ENCODE peak calls at places on chromosomes 2 and 18, in nine cellular contexts. A is activated naive CD8-positive, alpha-beta T cell treated with anti-CD3 and anti-CD28 coated beads, Interleukin-2, amount 50 U/mL, for 16 hours; H is omental fat pad; M is heart right ventricle; R is stimulated activated CD8-positive, alpha-beta memory T cell treated with anti-CD3 and anti-CD28 coated beads, Interleukin-12 subunit alpha, Interleukin-12 subunit beta, amount 100 ng/mL, for 1 hour; I is NCI-H1694; J is CD8-positive, alpha-beta memory T cell; Z is GM10248; U is M059J. G is an unnamed sample.

GRCh38 chr2:147989809-147990403 is 30.6 kb downstream of the ORC4 start:
- DNase-seq in Z (peak; percentile 62), A (no peak), U (peak; percentile 42), I (peak; percentile 32), H (no peak), R (no peak), J (peak; percentile 38), M (no peak), G (no peak)

GRCh38 chr18:61898576-61899205 is 5.9 kb upstream of the RNF152 start:
- DNase-seq in J (no peak), U (peak; percentile 26), I (no peak), H (no peak), A (no peak), M (no peak), Z (no peak), R (no peak), G (no peak)

GRCh38 chr2:102508863-102509262 is 35.8 kb downstream of the SLC9A4 start:
- DNase-seq in Z (no peak), M (no peak), I (no peak), U (no peak), R (no peak), J (no peak), A (no peak), H (no peak), G (no peak)

GRCh38 chr2:159592446-159592845 is 23.9 kb downstream of the BAZ2B start:
- DNase-seq in A (no peak), J (no peak), R (no peak), Z (no peak), H (no peak), I (no peak), U (no peak), M (no peak), G (no peak)

GRCh38 chr18:58015045-58015444 is 29.0 kb upstream of the NEDD4L start:
- DNase-seq in A (no peak), I (no peak), M (no peak), J (no peak), U (no peak), R (no peak), Z (peak; percentile 66), H (no peak), G (no peak)

GRCh38 chr2:168790226-168790902 is 12.1 kb upstream of the NOSTRIN start:
- DNase-seq in U (no peak), A (no peak), J (no peak), R (no peak), H (no peak), Z (no peak), I (no peak), M (no peak), G (no peak)

GRCh38 chr2:217162533-217162932 is 302.7 kb upstream of the TNP1 start:
- DNase-seq in M (peak; percentile 28), J (peak; percentile 6), I (no peak), R (no peak), A (no peak), U (peak; percentile 95), Z (no peak), H (no peak), G (no peak)

GRCh38 chr2:45610281-45611019 is 617 bp downstream of the SRBD1 start:
- DNase-seq in U (peak; percentile 83), R (peak; percentile 11), H (no peak), I (peak; percentile 80), A (no peak), J (no peak), M (peak; percentile 52), Z (peak; percentile 25), G (peak; percentile 54)

GRCh38 chr2:191276792-191277465 is 31.7 kb downstream of the MYO1B start:
- DNase-seq in J (no peak), I (no peak), A (no peak), U (no peak), Z (no peak), H (no peak), M (no peak), R (no peak), G (no peak)

GRCh38 chr2:164538250-164538866 is 82.9 kb downstream of the GRB14 start:
- DNase-seq in I (peak; percentile 38), Z (peak; percentile 27), J (no peak), U (peak; percentile 46), R (no peak), H (no peak), M (no peak), A (no peak), G (no peak)

GRCh38 chr2:109555346-109555900 is 58.3 kb downstream of the SEPTIN10 start:
- DNase-seq in H (no peak), A (no peak), I (no peak), M (no peak), J (no peak), Z (no peak), R (no peak), U (no peak), G (no peak)

GRCh38 chr2:9736008-9736407 is 105.2 kb upstream of the YWHAQ start:
- DNase-seq in U (no peak), H (no peak), A (no peak), I (no peak), Z (no peak), R (no peak), M (no peak), J (peak; percentile 11), G (no peak)

GRCh38 chr2:134127496-134127895 is 126.4 kb upstream of the MGAT5 start:
- DNase-seq in J (peak; percentile 17), M (no peak), Z (peak; percentile 40), U (peak; percentile 46), I (no peak), R (peak; percentile 25), H (no peak), A (peak; percentile 39), G (no peak)

GRCh38 chr2:45699032-45699658 is 47.7 kb downstream of the PRKCE start:
- DNase-seq in R (no peak), J (no peak), A (no peak), M (no peak), I (no peak), Z (peak; percentile 41), U (peak; percentile 79), H (no peak), G (no peak)

GRCh38 chr2:168212167-168212566 is 35.2 kb downstream of the STK39 start:
- DNase-seq in J (no peak), Z (no peak), R (no peak), I (no peak), U (no peak), A (no peak), H (no peak), M (no peak), G (no peak)

GRCh38 chr18:48669991-48670750 is 131.3 kb downstream of the CTIF start:
- DNase-seq in H (no peak), Z (no peak), U (no peak), M (no peak), A (no peak), R (no peak), J (no peak), I (no peak), G (peak; percentile 65)

GRCh38 chr2:110678457-110679336 is 834 bp upstream of the BUB1 start:
- DNase-seq in R (no peak), A (no peak), J (no peak), H (no peak), I (no peak), U (peak; percentile 37), M (no peak), Z (peak; percentile 32), G (no peak)

GRCh38 chr2:230691005-230691647 is 21.5 kb upstream of the CAB39 start:
- DNase-seq in H (no peak), A (no peak), U (peak; percentile 99), Z (no peak), J (no peak), R (no peak), M (no peak), I (no peak), G (no peak)

GRCh38 chr18:13893418-13893760 is 21.9 kb downstream of the MC2R start:
- DNase-seq in M (no peak), H (no peak), I (no peak), U (no peak), A (no peak), J (no peak), R (no peak), Z (peak; percentile 81), G (no peak)

GRCh38 chr2:217402622-217403383 is 542.9 kb upstream of the TNP1 start:
- DNase-seq in A (no peak), R (no peak), M (no peak), J (no peak), H (peak; percentile 46), Z (no peak), U (peak; percentile 58), I (no peak), G (no peak)

GRCh38 chr2:159015823-159016222 is 47.4 kb downstream of the TANC1 start:
- DNase-seq in U (no peak), M (no peak), Z (no peak), I (no peak), J (no peak), H (no peak), R (no peak), A (no peak), G (no peak)

GRCh38 chr2:9799011-9799596 is 44.2 kb upstream of the TAF1B start:
- DNase-seq in M (no peak), H (no peak), R (no peak), A (no peak), Z (no peak), I (no peak), J (no peak), U (no peak), G (no peak)

GRCh38 chr18:28124239-28125029 is 52.5 kb downstream of the CDH2 start:
- DNase-seq in A (no peak), H (no peak), J (no peak), M (no peak), R (no peak), U (no peak), I (no peak), Z (no peak), G (no peak)

GRCh38 chr2:100189395-100189794 is 47.0 kb upstream of the AFF3 start:
- DNase-seq in M (no peak), H (no peak), A (no peak), Z (no peak), R (no peak), J (no peak), I (no peak), U (no peak), G (no peak)

GRCh38 chr18:13124411-13124810 is 94.1 kb upstream of the LDLRAD4 start:
- DNase-seq in M (no peak), Z (no peak), I (no peak), H (no peak), A (no peak), J (no peak), U (no peak), R (no peak), G (no peak)

GRCh38 chr18:74353169-74353775 is 37.6 kb downstream of the C18orf63 start:
- DNase-seq in U (peak; percentile 60), M (peak; percentile 78), R (peak; percentile 36), Z (peak; percentile 37), H (no peak), I (peak; percentile 7), A (no peak), J (peak; percentile 40), G (no peak)

GRCh38 chr2:226354434-226354833 is 445.2 kb downstream of the IRS1 start:
- DNase-seq in I (no peak), A (no peak), Z (no peak), H (no peak), J (no peak), R (no peak), U (peak; percentile 65), M (no peak), G (no peak)

GRCh38 chr2:98476192-98476868 is 31.7 kb downstream of the INPP4A start:
- DNase-seq in A (no peak), R (no peak), M (no peak), U (peak; percentile 44), I (no peak), J (no peak), Z (peak; percentile 55), H (no peak), G (no peak)

GRCh38 chr2:11562011-11562410 is 28.2 kb downstream of the GREB1 start:
- DNase-seq in M (no peak), A (no peak), H (no peak), R (no peak), J (no peak), Z (no peak), U (peak; percentile 20), I (no peak), G (no peak)

GRCh38 chr2:24613154-24613814 is 122.2 kb downstream of the NCOA1 start:
- DNase-seq in A (no peak), I (no peak), U (peak; percentile 54), R (peak; percentile 5), M (no peak), Z (peak; percentile 54), H (no peak), J (peak; percentile 9), G (no peak)

GRCh38 chr2:212905640-212906201 is 245.7 kb downstream of the IKZF2 start:
- DNase-seq in R (no peak), I (no peak), U (peak; percentile 94), Z (no peak), A (no peak), M (no peak), H (no peak), J (no peak), G (no peak)